ENCODE peak calls at places on chromosomes 11 and 22, in four cellular contexts. Y, T, E and N are unnamed samples.

GRCh38 chr11:77779935-77780334 is 40.6 kb downstream of the RSF1 start:
- DNase-seq in Y (no peak), T (peak; percentile 17), E (peak; percentile 30), N (no peak)

GRCh38 chr11:10029386-10030121 is 264.5 kb downstream of the SBF2 start:
- DNase-seq in Y (no peak), T (no peak), E (no peak), N (no peak)

GRCh38 chr11:13354335-13354734 is 76.7 kb downstream of the BMAL1 start:
- DNase-seq in Y (no peak), T (peak; percentile 41), E (peak; percentile 44), N (peak; percentile 12)

GRCh38 chr22:38700271-38700788 is 413 bp downstream of the JOSD1 start:
- DNase-seq in Y (no peak), T (no peak), E (no peak), N (no peak)

GRCh38 chr11:46315033-46315738 is 32.1 kb upstream of the DGKZ start:
- DNase-seq in Y (peak; percentile 86), T (peak; percentile 86), E (peak; percentile 72), N (peak; percentile 79)

GRCh38 chr22:20254975-20255946 is 12.9 kb downstream of the RTN4R start:
- DNase-seq in Y (no peak), T (no peak), E (no peak), N (no peak)

GRCh38 chr11:61480936-61481335 is 27.6 kb upstream of the LRRC10B start:
- DNase-seq in Y (no peak), T (peak; percentile 38), E (no peak), N (no peak)

GRCh38 chr11:117919326-117920275 is 9.6 kb downstream of the TMPRSS13 start:
- DNase-seq in Y (no peak), T (no peak), E (no peak), N (no peak)

GRCh38 chr22:26725012-26725676 is 67.8 kb downstream of the MIAT start:
- DNase-seq in Y (no peak), T (no peak), E (no peak), N (no peak)

GRCh38 chr22:17260291-17260690 is 41.1 kb upstream of the ADA2 start:
- DNase-seq in Y (no peak), T (no peak), E (no peak), N (no peak)

GRCh38 chr11:3220101-3220500 is 1.5 kb upstream of the MRGPRG start:
- DNase-seq in Y (no peak), T (no peak), E (no peak), N (no peak)

GRCh38 chr11:9802291-9802861 is 138.5 kb downstream of the SWAP70 start:
- DNase-seq in Y (no peak), T (no peak), E (no peak), N (peak; percentile 40)

GRCh38 chr11:130464289-130464812 is 15.9 kb downstream of the ADAMTS15 start:
- DNase-seq in Y (no peak), T (no peak), E (no peak), N (no peak)

GRCh38 chr11:36288442-36289225 is 590 bp downstream of the COMMD9 start:
- DNase-seq in Y (no peak), T (peak; percentile 20), E (no peak), N (no peak)

GRCh38 chr11:73980001-73980960 is 2.4 kb downstream of the UCP2 start:
- DNase-seq in Y (no peak), T (peak; percentile 88), E (peak; percentile 77), N (peak; percentile 97)

GRCh38 chr11:117437041-117437790 is 109.6 kb downstream of the CEP164 start:
- DNase-seq in Y (no peak), T (no peak), E (no peak), N (no peak)

GRCh38 chr11:33857924-33858323 is 34.0 kb downstream of the LMO2 start:
- DNase-seq in Y (peak; percentile 55), T (peak; percentile 90), E (peak; percentile 85), N (peak; percentile 72)

GRCh38 chr11:15835705-15836411 is 520.5 kb downstream of the SOX6 start:
- DNase-seq in Y (no peak), T (no peak), E (no peak), N (no peak)

GRCh38 chr11:19615503-19615902 is 97.1 kb upstream of the NAV2 start:
- DNase-seq in Y (no peak), T (no peak), E (no peak), N (no peak)

GRCh38 chr11:86749861-86750401 is 50.4 kb upstream of the PRSS23 start:
- DNase-seq in Y (no peak), T (no peak), E (no peak), N (no peak)

GRCh38 chr11:118241191-118242098 is 10.7 kb downstream of the MPZL3 start:
- DNase-seq in Y (peak; percentile 95), T (peak; percentile 77), E (peak; percentile 93), N (no peak)

GRCh38 chr11:69536406-69536805 is 54.9 kb downstream of the LINC01488 start:
- DNase-seq in Y (no peak), T (no peak), E (no peak), N (no peak)

GRCh38 chr11:69173326-69173725 is 17.6 kb downstream of the SMIM38 start:
- DNase-seq in Y (no peak), T (no peak), E (no peak), N (no peak)

GRCh38 chr11:108632041-108632440 is 32.8 kb upstream of the DDX10 start:
- DNase-seq in Y (no peak), T (no peak), E (no peak), N (no peak)

GRCh38 chr11:69923196-69923595 is 104.0 kb upstream of the FGF3 start:
- DNase-seq in Y (no peak), T (no peak), E (no peak), N (no peak)

GRCh38 chr11:68118753-68119448 is 2.3 kb downstream of the CHKA start:
- DNase-seq in Y (no peak), T (peak; percentile 47), E (peak; percentile 12), N (peak; percentile 74)

GRCh38 chr11:59574467-59574866 is 41.1 kb downstream of the OSBP start:
- DNase-seq in Y (no peak), T (no peak), E (peak; percentile 19), N (no peak)

GRCh38 chr11:110091995-110092576 is 1.1 kb upstream of the ZC3H12C start:
- DNase-seq in Y (peak; percentile 3), T (no peak), E (no peak), N (no peak)

GRCh38 chr22:47307326-47307725 is 544.9 kb downstream of the TBC1D22A start:
- DNase-seq in Y (no peak), T (peak; percentile 50), E (no peak), N (no peak)

DNA sequence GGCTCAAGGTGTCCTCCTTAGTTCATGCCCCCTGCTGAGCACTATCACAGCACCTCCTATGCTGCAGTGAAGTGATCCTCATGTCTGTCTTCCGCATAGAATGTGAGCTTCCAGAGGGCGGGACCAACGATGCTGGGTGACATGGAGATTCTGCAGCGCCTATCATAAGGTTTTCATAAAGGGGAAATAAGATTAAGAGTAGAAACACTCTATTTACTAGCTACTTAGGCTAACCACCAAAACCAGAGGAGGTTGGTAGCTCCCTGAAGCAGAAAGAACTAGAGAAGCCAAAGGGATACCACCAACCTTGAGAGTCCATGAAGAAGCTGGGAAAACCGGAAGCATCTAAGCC is 39.3 kb upstream of the POU2AF1 start:
- DNase-seq in Y (no peak), T (no peak), E (no peak), N (no peak)
- H3K4me2 ChIP-seq in Y (no peak overlapping the region), T (no peak overlapping the region), E (no peak overlapping the region), N (peak overlapping the region; percentile 90)

DNA sequence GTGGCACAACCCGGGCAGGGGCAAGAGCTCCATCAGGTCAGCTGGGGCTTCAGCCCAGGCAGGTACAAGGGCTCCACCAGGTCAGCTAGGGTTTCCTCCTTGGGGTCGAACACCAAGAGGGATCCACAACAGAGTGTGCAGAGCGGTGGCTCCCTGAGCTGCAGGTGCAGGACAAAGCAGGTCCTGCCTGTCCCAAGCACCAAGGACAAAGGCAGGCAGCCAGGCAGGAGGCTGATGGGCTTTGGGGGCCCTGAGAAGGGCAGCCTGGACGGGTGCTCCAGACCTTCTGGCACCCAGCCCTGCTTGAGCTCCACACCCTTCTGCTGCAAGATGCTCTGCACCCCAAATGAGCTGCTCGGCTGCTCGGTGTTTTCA is 1510.8 kb downstream of the BRD1 start:
- DNase-seq in Y (no peak), T (no peak), E (no peak), N (no peak)
- H3K36me3 ChIP-seq in Y (no peaks in the 10 kb centered on the region), T (no peaks in the 10 kb centered on the region), E (no peaks in the 10 kb centered on the region), N (no peaks in the 10 kb centered on the region)

GRCh38 chr11:72173291-72173690 is 18.6 kb upstream of the FOLR1 start:
- DNase-seq in Y (no peak), T (no peak), E (no peak), N (no peak)

GRCh38 chr11:72179804-72180396 is 12.0 kb upstream of the FOLR1 start:
- DNase-seq in Y (no peak), T (no peak), E (no peak), N (no peak)

GRCh38 chr11:72174299-72175070 is 17.5 kb upstream of the FOLR1 start:
- DNase-seq in Y (no peak), T (no peak), E (no peak), N (no peak)

DNA sequence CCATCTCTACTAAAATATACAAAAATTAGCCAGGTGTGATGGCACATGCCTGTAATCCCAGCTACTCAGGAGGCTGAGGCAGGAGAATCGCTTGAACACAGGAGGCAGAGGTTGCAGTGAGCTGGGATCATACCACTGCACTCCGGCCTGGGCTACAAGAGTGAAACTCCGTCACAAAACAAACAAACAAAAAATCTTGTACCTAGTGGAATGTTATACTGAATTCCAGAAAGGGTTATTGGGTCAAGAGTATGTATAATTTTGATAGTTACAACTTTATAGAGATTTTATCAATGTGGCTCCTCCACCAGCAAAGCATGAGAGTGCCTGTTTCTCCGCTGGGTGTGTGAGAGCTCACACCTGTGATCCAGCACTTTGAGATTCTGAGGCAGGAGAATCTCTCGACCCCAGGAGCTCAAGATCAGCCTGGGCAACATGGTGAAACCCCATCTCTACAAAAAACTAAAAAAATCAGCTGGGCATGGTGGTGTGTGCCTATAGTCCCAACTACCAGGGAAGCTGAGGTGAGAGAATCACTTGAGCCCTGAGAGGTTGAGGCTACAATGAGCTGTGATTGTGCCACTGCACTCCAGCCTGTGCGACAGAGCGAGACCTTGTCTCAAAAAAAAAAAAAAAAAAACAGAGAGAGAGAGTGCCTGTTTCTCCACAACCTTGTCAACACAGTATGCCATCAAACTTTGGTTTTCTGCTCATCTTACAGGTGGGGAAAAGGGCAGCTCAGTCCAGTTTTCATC is 12.7 kb upstream of the FOLR1 start:
- DNase-seq in Y (no peak), T (no peak), E (no peak), N (no peak)
- H3K4me2 ChIP-seq in Y (no peak overlapping the region), T (no peak overlapping the region), E (no peak overlapping the region), N (no peak overlapping the region)

GRCh38 chr22:46102159-46102558 is 48.2 kb upstream of the PPARA start:
- DNase-seq in Y (no peak), T (no peak), E (no peak), N (no peak)
- H3K36me3 ChIP-seq in Y (peaks cover 23% of the 10 kb centered on the region), T (peaks cover 2% of the 10 kb centered on the region), E (peaks cover 15% of the 10 kb centered on the region), N (no peaks in the 10 kb centered on the region)